ENCODE peak calls at places on chromosome 14, in nine cellular contexts. J, Z, B, D, P, A, C, I and X are unnamed samples.

GRCh38 chr14:101506211-101506920 is 54.9 kb upstream of the DIO3 start:
- DNase-seq in J (no peak), Z (peak; percentile 52), B (peak; percentile 4), D (no peak), P (no peak), A (peak; percentile 17), C (peak; percentile 71), I (no peak), X (no peak)

GRCh38 chr14:104886690-104887622 is 21.9 kb downstream of the CEP170B start:
- DNase-seq in J (no peak), Z (peak; percentile 79), B (peak; percentile 7), D (no peak), P (no peak), A (no peak), C (peak; percentile 72), I (no peak), X (no peak)

GRCh38 chr14:102776761-102777710 is at the start of gene TRAF3:
- DNase-seq in J (no peak), Z (peak; percentile 96), B (peak; percentile 76), D (no peak), P (peak; percentile 58), A (peak; percentile 79), C (peak; percentile 97), I (peak; percentile 57), X (no peak)

GRCh38 chr14:96920023-96920422 is 122.8 kb downstream of the VRK1 start:
- DNase-seq in J (no peak), Z (no peak), B (no peak), D (no peak), P (no peak), A (no peak), C (no peak), I (peak; percentile 23), X (no peak)

GRCh38 chr14:75094896-75095295 is 25.5 kb downstream of the ZC2HC1C start:
- DNase-seq in J (no peak), Z (no peak), B (no peak), D (no peak), P (no peak), A (no peak), C (no peak), I (no peak), X (no peak)

GRCh38 chr14:59739794-59740193 is 130.8 kb downstream of the RTN1 start:
- DNase-seq in J (no peak), Z (no peak), B (no peak), D (no peak), P (no peak), A (peak; percentile 24), C (no peak), I (peak; percentile 88), X (no peak)

GRCh38 chr14:59294662-59294992 is 106.2 kb downstream of the DAAM1 start:
- DNase-seq in J (no peak), Z (no peak), B (no peak), D (peak; percentile 42), P (peak; percentile 40), A (no peak), C (no peak), I (no peak), X (no peak)

GRCh38 chr14:99579903-99580570 is 24.0 kb downstream of the CCDC85C start:
- DNase-seq in J (peak; percentile 86), Z (peak; percentile 88), B (peak; percentile 88), D (no peak), P (peak; percentile 96), A (no peak), C (no peak), I (no peak), X (no peak)

GRCh38 chr14:101876539-101876938 is 87.8 kb upstream of the DYNC1H1 start:
- DNase-seq in J (no peak), Z (no peak), B (peak; percentile 83), D (peak; percentile 63), P (no peak), A (peak; percentile 92), C (peak; percentile 92), I (peak; percentile 99), X (no peak)

GRCh38 chr14:101821528-101821927 is 60.0 kb downstream of the PPP2R5C start:
- DNase-seq in J (no peak), Z (no peak), B (no peak), D (no peak), P (no peak), A (no peak), C (no peak), I (peak; percentile 34), X (no peak)

GRCh38 chr14:104795781-104796681 is 483 bp upstream of the AKT1 start:
- DNase-seq in J (no peak), Z (no peak), B (peak; percentile 68), D (no peak), P (peak; percentile 48), A (peak; percentile 74), C (peak; percentile 92), I (no peak), X (no peak)

GRCh38 chr14:55754471-55754870 is 174.5 kb downstream of the KTN1 start:
- DNase-seq in J (no peak), Z (no peak), B (no peak), D (no peak), P (peak; percentile 70), A (no peak), C (no peak), I (no peak), X (no peak)

GRCh38 chr14:26527095-26527494 is 70.7 kb downstream of the NOVA1 start:
- DNase-seq in J (no peak), Z (no peak), B (no peak), D (no peak), P (no peak), A (no peak), C (no peak), I (no peak), X (no peak)

GRCh38 chr14:26528415-26529182 is 69.2 kb downstream of the NOVA1 start:
- DNase-seq in J (no peak), Z (no peak), B (peak; percentile 22), D (no peak), P (no peak), A (peak; percentile 56), C (no peak), I (no peak), X (no peak)

GRCh38 chr14:26526132-26526531 is 71.7 kb downstream of the NOVA1 start:
- DNase-seq in J (no peak), Z (no peak), B (no peak), D (no peak), P (no peak), A (no peak), C (no peak), I (no peak), X (no peak)

GRCh38 chr14:26531894-26532293 is 65.9 kb downstream of the NOVA1 start:
- DNase-seq in J (no peak), Z (no peak), B (no peak), D (no peak), P (peak; percentile 76), A (no peak), C (no peak), I (no peak), X (no peak)
- TF ChIP-seq CTCF in J (no peak), Z (no peak), B (no peak), D (no peak), P (peak; percentile 61), A (no peak), C (no peak), I (no peak), X (peak; percentile 34)

GRCh38 chr14:21098134-21098891 is at the start of gene ZNF219:
- DNase-seq in J (no peak), Z (peak; percentile 85), B (peak; percentile 76), D (no peak), P (peak; percentile 15), A (peak; percentile 69), C (peak; percentile 86), I (no peak), X (no peak)
- TF ChIP-seq CTCF in J (no peak), Z (no peak), B (no peak), D (no peak), P (no peak), A (no peak), C (no peak), I (no peak), X (peak; percentile 30)

DNA sequence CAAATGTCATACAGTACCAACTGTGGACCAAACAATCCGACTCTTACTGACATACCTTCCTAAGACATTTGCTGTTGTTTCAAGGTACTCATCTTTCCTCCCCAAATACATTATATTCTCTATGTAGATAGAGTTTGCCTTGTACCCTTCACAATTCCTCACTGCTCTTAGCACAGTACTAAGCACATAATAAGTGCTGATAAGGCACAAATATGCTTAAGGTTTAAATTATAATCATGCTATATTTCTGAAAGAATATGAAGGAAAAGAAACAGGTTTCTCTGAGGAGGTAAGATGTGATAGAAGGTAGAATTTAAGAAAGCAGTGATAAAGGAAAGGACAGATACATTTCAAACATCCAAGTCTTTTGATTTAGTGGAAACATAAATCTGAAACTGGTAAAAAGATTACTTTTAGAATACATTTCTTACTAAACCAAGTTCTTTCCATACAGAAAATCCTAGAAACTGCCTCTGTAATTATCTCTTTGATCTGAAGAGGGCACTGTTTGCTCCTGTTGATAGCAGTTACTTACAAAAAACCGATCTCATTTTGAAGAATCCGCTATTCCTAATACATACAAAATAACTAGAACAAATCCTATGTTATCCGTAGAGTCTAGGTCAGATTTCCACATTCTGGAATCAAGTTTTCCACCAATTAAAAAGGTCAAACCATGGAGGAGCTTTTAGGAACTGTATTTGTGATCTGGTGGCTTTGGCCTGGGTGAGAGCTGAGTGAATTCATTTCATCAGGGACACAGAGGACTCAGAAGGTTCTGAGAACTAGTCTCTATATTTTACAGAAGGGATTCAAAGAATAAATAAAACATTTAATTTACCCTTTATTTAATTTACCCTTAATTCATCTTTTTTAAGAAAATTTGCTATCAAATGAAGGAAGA is 311.9 kb downstream of the DAD1 start:
- DNase-seq in J (no peak), Z (no peak), B (no peak), D (peak; percentile 10), P (peak; percentile 74), A (no peak), C (no peak), I (no peak), X (no peak)
- TF ChIP-seq CTCF in J (peak; percentile 67), Z (peak; percentile 64), B (peak; percentile 44), D (peak; percentile 49), P (peak; percentile 89), A (peak; percentile 16), C (peak; percentile 48), I (no peak), X (peak; percentile 80)

DNA sequence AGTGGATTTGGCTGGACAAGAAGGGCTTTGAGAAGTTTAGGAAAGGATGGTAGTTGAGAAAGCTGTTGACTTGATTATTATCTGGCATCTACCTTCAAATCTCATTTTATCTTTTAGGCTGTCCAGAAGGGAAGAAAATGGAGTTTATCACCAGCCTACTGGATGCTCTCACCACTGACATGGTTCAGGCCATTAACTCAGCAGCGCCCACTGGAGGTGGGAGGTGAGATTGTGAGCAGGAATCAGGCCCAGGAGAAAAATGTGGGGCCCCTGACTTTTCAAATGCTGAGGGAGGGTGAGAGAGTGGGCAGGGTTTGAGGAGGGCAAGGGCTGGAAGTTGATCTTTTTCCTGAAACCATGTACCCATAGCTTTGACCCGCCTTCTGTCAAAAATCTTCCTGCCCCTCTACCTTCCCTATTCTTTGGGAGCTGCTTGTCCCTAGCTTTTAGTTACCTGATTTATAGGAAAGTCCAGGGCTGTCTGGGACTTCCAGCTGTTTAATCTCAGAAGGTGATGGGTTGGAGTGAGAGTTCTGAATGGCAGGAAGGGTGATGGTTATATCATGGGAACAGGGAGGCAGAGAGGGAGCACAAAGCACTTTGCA is 134.2 kb downstream of the SMOC1 start:
- DNase-seq in J (no peak), Z (no peak), B (peak; percentile 52), D (no peak), P (peak; percentile 49), A (no peak), C (no peak), I (no peak), X (no peak)
- TF ChIP-seq CTCF in J (peak; percentile 83), Z (peak; percentile 28), B (peak; percentile 52), D (peak; percentile 88), P (peak; percentile 84), A (peak; percentile 13), C (peak; percentile 52), I (peak; percentile 36), X (peak; percentile 80)